ENCODE peak calls at places on chromosomes 6 and 20, in six cellular contexts. J is endothelial cell of umbilical vein, V is A549, G is HepG2, I is GM12878, R is K562. Y is an unnamed sample.

GRCh38 chr6:135323202-135323668 is 142.1 kb downstream of the MYB start:
- DNase-seq in J (no peak), V (no peak), G (no peak), I (peak; percentile 72), R (peak; percentile 85), Y (peak; percentile 98)

GRCh38 chr6:164554700-164555479 is 754.5 kb downstream of the C6orf118 start:
- DNase-seq in J (no peak), V (no peak), G (no peak), I (no peak), R (no peak), Y (no peak)

GRCh38 chr6:10759312-10759839 is 11.8 kb downstream of the TMEM14B start:
- DNase-seq in J (peak; percentile 85), V (peak; percentile 60), G (peak; percentile 88), I (no peak), R (peak; percentile 61), Y (peak; percentile 63)

GRCh38 chr6:3868544-3868943 is 19.4 kb downstream of the FAM50B start:
- DNase-seq in J (no peak), V (no peak), G (no peak), I (no peak), R (no peak), Y (no peak)

GRCh38 chr6:15511248-15512125 is 151.3 kb downstream of the DTNBP1 start:
- DNase-seq in J (no peak), V (no peak), G (no peak), I (no peak), R (no peak), Y (no peak)

GRCh38 chr6:484086-484728 is 92.7 kb downstream of the IRF4 start:
- DNase-seq in J (no peak), V (no peak), G (no peak), I (peak; percentile 40), R (no peak), Y (no peak)

GRCh38 chr6:147116043-147116442 is 88.2 kb upstream of the STXBP5 start:
- DNase-seq in J (no peak), V (no peak), G (no peak), I (no peak), R (no peak), Y (no peak)

GRCh38 chr6:45156075-45156474 is 172.1 kb upstream of the RUNX2 start:
- DNase-seq in J (peak; percentile 37), V (no peak), G (no peak), I (peak; percentile 76), R (peak; percentile 11), Y (no peak)

GRCh38 chr6:134245041-134245440 is 72.9 kb downstream of the SGK1 start:
- DNase-seq in J (no peak), V (no peak), G (no peak), I (no peak), R (no peak), Y (no peak)

GRCh38 chr20:6765469-6766058 is 1.9 kb upstream of the BMP2 start:
- DNase-seq in J (peak; percentile 81), V (peak; percentile 13), G (peak; percentile 77), I (no peak), R (peak; percentile 7), Y (peak; percentile 78)

GRCh38 chr6:45477785-45478184 is 100.1 kb upstream of the SUPT3H start:
- DNase-seq in J (no peak), V (no peak), G (no peak), I (no peak), R (no peak), Y (no peak)

GRCh38 chr6:121652726-121653623 is 217.5 kb downstream of the GJA1 start:
- DNase-seq in J (peak; percentile 96), V (peak; percentile 2), G (no peak), I (no peak), R (no peak), Y (peak; percentile 91)

GRCh38 chr6:11779308-11780096 is 899 bp upstream of the ADTRP start:
- DNase-seq in J (no peak), V (no peak), G (no peak), I (no peak), R (no peak), Y (peak; percentile 42)

GRCh38 chr20:58868795-58869194 is 16.3 kb downstream of the GNAS start:
- DNase-seq in J (no peak), V (no peak), G (no peak), I (no peak), R (no peak), Y (no peak)

GRCh38 chr20:19435820-19436219 is 223.4 kb downstream of the SLC24A3 start:
- DNase-seq in J (no peak), V (no peak), G (no peak), I (no peak), R (no peak), Y (no peak)

GRCh38 chr6:45724511-45724910 is 291.1 kb downstream of the CLIC5 start:
- DNase-seq in J (peak; percentile 87), V (no peak), G (no peak), I (no peak), R (no peak), Y (no peak)

GRCh38 chr20:51412333-51412761 is 130.2 kb downstream of the NFATC2 start:
- DNase-seq in J (peak; percentile 69), V (no peak), G (no peak), I (no peak), R (no peak), Y (no peak)

GRCh38 chr20:33684533-33685327 is 1.5 kb downstream of the E2F1 start:
- DNase-seq in J (peak; percentile 49), V (no peak), G (no peak), I (no peak), R (no peak), Y (peak; percentile 33)

GRCh38 chr6:68709091-68709490 is 74.0 kb downstream of the ADGRB3 start:
- DNase-seq in J (no peak), V (no peak), G (no peak), I (no peak), R (no peak), Y (no peak)

GRCh38 chr6:13012977-13013680 is 296.6 kb downstream of the PHACTR1 start:
- DNase-seq in J (peak; percentile 18), V (no peak), G (no peak), I (no peak), R (no peak), Y (no peak)

GRCh38 chr6:35062676-35063574 is 78.2 kb downstream of the TCP11 start:
- DNase-seq in J (peak; percentile 13), V (no peak), G (no peak), I (no peak), R (no peak), Y (no peak)

GRCh38 chr6:107264357-107264831 is 149.1 kb upstream of the BEND3 start:
- DNase-seq in J (peak; percentile 73), V (peak; percentile 37), G (peak; percentile 91), I (no peak), R (no peak), Y (peak; percentile 18)

GRCh38 chr6:30688569-30688968 is 2.1 kb upstream of the PPP1R18 start:
- DNase-seq in J (no peak), V (no peak), G (no peak), I (no peak), R (no peak), Y (no peak)
- H3K4me3 ChIP-seq in J (no peak overlapping the region), V (no peak overlapping the region), G (no peak overlapping the region), I (peak overlapping the region; percentile 100), R (no peak overlapping the region), Y (peak overlapping the region; percentile 78)

GRCh38 chr6:24981385-24981758 is 45.6 kb upstream of the RIPOR2 start:
- DNase-seq in J (peak; percentile 36), V (no peak), G (no peak), I (no peak), R (no peak), Y (no peak)
- TF ChIP-seq MAX in J (no peak), V (no peak), G (no peak), I (no peak), R (no peak), Y (no peak)

DNA sequence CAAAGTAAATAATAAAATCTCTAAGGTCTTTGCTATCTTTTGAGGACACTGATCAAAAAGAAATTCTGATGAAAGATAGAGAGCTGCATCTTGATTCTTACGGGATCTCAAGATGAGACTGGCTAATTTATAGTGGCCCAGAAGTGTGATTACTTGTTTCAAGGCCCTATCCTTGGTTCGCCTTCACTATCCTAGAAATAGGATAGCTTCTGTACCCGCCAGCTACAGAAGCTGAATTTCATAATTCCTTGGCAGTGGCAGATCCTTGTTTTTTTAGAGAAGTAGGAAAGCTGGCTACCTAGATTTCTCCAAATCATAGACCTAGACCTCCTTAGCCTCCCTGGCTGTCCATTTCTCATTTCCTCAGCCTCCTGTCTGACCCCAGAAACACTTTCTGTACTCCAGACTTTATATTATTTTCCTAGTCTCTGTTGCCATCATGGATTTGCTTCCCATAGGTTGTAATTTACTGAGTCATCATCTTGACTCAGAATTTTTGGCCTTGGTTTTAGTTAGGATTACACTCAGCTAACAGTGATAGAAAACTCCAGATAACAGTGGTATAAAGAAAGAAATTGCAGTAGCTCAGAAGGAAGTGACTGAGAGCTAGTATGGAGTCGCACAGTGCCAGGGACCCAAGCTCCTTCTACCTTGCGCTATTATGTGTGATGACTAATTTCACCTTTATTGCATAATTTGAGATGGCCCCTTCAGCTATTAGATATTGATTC is 27.7 kb downstream of the PHF3 start:
- DNase-seq in J (peak; percentile 69), V (no peak), G (no peak), I (no peak), R (no peak), Y (no peak)
- TF ChIP-seq MYC in J (no peak), V (no peak), G (no peak), I (no peak), R (no peak), Y (no peak)

DNA sequence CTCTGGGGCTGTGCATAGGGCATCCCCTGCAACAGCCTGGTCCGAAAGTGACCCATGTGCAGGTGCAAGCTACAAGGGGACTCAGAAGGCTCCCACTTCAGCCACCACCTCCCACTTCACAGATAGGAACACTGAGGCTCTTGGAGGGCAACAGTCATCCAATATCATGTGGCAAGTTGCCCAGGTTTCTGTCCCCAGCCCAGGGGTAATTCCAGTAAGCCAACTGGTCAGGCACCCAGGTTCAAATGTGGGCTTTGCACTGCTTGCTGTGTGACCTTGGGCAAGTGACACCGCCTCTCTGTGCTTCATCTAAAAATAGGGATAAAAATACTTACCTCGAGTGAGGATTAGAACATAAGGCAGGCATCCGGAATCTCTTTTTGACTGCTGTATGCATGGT is 62.0 kb upstream of the SIRPA start:
- DNase-seq in J (no peak), V (no peak), G (no peak), I (no peak), R (no peak), Y (no peak)
- H3K4me3 ChIP-seq in J (no peak overlapping the region), V (no peak overlapping the region), G (no peak overlapping the region), I (no peak overlapping the region), R (no peak overlapping the region), Y (no peak overlapping the region)

GRCh38 chr20:49594929-49595311 is 27.0 kb upstream of the PTGIS start:
- DNase-seq in J (no peak), V (no peak), G (no peak), I (no peak), R (no peak), Y (no peak)

GRCh38 chr20:49597825-49598395 is 30.0 kb upstream of the PTGIS start:
- DNase-seq in J (no peak), V (no peak), G (no peak), I (no peak), R (no peak), Y (peak; percentile 54)

GRCh38 chr20:49595346-49595745 is 27.4 kb upstream of the PTGIS start:
- DNase-seq in J (no peak), V (no peak), G (no peak), I (no peak), R (no peak), Y (no peak)

GRCh38 chr20:49594143-49594928 is 26.4 kb upstream of the PTGIS start:
- DNase-seq in J (peak; percentile 28), V (no peak), G (no peak), I (no peak), R (no peak), Y (peak; percentile 87)

GRCh38 chr20:49595811-49596545 is 28.0 kb upstream of the PTGIS start:
- DNase-seq in J (peak; percentile 44), V (no peak), G (no peak), I (no peak), R (no peak), Y (peak; percentile 93)
- TF ChIP-seq MAX in J (no peak), V (no peak), G (peak; percentile 57), I (no peak), R (no peak), Y (peak; percentile 98)